ENCODE peak calls at places on chromosome 15, in four cellular contexts. I is adrenal gland, Q is tibial artery, K is sigmoid colon. T is an unnamed sample. For H3K27me3, the result is how much of the 10 kb centered on the place peaks cover.

GRCh38 chr15:27865323-27865922 is 233.7 kb downstream of the OCA2 start:
- DNase-seq in I (no peak), Q (no peak), K (no peak), T (no peak)

GRCh38 chr15:77753238-77753873 is 120.6 kb upstream of the LINGO1 start:
- DNase-seq in I (peak), Q (no peak), K (no peak), T (no peak)

GRCh38 chr15:91258436-91258779 is 158.4 kb downstream of the SV2B start:
- DNase-seq in I (peak), Q (no peak), K (no peak), T (no peak)

GRCh38 chr15:70867911-70868467 is 14.0 kb upstream of the LARP6 start:
- DNase-seq in I (no peak), Q (peak), K (peak), T (peak)

GRCh38 chr15:70101459-70102113 is 3.9 kb upstream of the TLE3 start:
- DNase-seq in I (peak), Q (no peak), K (peak), T (peak)

GRCh38 chr15:78243491-78243941 is 9.2 kb upstream of the ACSBG1 start:
- DNase-seq in I (peak), Q (no peak), K (peak), T (peak)

GRCh38 chr15:71801935-71802655 is 8.3 kb upstream of the NR2E3 start:
- DNase-seq in I (no peak), Q (no peak), K (no peak), T (no peak)

GRCh38 chr15:52653451-52653964 is 25.7 kb downstream of the ATOSA start:
- DNase-seq in I (no peak), Q (no peak), K (no peak), T (no peak)

GRCh38 chr15:92205255-92205739 is 188.4 kb upstream of the ST8SIA2 start:
- DNase-seq in I (peak), Q (no peak), K (no peak), T (no peak)

GRCh38 chr15:73495171-73495570 is 52.2 kb downstream of the REC114 start:
- DNase-seq in I (no peak), Q (no peak), K (no peak), T (no peak)

GRCh38 chr15:60130398-60130797 is 126.3 kb downstream of the FOXB1 start:
- DNase-seq in I (no peak), Q (no peak), K (no peak), T (no peak)

GRCh38 chr15:33243869-33244268 is 49.4 kb upstream of the FMN1 start:
- DNase-seq in I (no peak), Q (no peak), K (no peak), T (no peak)

DNA sequence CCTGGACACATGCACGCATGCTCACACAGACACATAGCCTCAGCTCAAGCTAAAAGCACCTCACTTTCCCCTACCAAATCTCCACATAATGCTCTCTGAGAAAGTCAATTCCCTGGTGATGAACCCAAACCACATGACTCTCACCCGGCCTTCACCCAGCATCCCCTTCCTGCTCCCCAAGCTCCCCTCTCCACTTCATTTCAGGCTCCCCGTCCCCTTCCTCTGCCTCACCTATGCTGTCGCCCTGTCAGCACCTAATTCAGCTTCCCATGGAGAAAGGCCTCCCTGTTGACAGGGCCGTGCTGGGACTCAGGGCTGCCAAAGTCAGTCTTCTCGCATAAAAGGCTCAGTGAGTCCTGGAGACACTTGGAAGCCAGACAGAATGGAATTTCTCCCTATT is 30.0 kb downstream of the ACAN start:
- DNase-seq in I (no peak), Q (no peak), K (no peak), T (no peak)
- H3K27ac ChIP-seq in I (no peak), Q (peak), K (no peak), T (no peak)

GRCh38 chr15:96358795-96359190 is 28.3 kb downstream of the NR2F2 start:
- DNase-seq in I (no peak), Q (no peak), K (no peak), T (peak)

GRCh38 chr15:96358006-96358794 is 27.7 kb downstream of the NR2F2 start:
- DNase-seq in I (no peak), Q (no peak), K (no peak), T (no peak)

GRCh38 chr15:96355561-96356129 is 25.1 kb downstream of the NR2F2 start:
- DNase-seq in I (no peak), Q (no peak), K (no peak), T (no peak)

GRCh38 chr15:96354731-96355560 is 24.4 kb downstream of the NR2F2 start:
- DNase-seq in I (no peak), Q (no peak), K (no peak), T (no peak)

DNA sequence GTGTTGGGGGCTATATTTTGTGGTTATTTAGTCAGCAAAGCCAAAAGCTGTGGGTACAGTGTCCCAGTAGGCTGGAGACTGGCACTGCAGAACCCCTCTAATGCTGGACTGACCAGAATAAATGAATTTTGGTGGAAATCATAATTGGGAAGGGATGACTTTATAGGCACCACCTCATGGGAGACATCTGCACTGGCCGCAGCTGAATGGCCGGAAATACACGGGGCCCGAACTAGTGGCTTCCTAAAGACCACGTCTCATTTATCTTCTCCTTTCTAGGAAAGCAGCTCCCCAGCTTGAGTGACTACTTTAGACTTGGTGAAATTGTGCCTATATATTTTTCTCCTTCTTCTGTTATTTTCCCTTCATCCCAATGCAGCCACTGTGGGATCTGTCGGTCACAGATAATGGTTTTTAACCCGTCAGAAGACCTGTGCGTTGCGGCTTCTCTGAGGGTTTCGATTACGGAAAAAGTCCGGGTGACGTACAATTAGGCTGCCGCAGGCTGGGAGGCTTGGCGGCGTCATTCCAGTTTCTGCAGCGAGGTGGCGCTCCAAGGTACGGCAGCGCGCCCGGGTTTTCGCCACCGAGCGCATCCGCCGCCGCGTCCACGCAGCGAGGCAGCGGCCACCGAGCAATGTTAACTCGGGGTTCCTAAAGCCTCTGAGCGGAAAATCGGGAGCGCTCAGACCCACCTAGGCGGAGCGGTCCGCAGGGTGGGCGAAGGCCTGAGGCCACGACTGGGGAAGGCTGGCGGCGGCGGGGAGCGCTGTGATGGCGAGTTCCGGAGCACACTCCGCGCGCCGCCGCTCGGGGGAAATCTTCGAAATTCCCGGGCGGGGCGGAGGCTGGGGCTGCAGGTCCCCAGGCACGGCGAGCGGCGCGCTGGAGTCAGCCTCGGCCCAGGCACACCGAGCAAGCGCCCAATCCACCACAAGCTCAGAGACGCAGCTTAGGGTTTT is 26.3 kb downstream of the NR2F2 start:
- DNase-seq in I (peak), Q (peak), K (peak), T (peak)
- H3K27me3 ChIP-seq in I (under half), Q (under half), K (under half), T (under half)

GRCh38 chr15:80967991-80968510 is 21.6 kb downstream of the MESD start:
- DNase-seq in I (no peak), Q (no peak), K (no peak), T (no peak)

GRCh38 chr15:80970018-80970657 is 19.5 kb downstream of the MESD start:
- DNase-seq in I (peak), Q (no peak), K (no peak), T (peak)

GRCh38 chr15:80969316-80969715 is 20.3 kb downstream of the MESD start:
- DNase-seq in I (no peak), Q (no peak), K (no peak), T (no peak)

GRCh38 chr15:80966431-80967197 is 23.0 kb downstream of the MESD start:
- DNase-seq in I (no peak), Q (no peak), K (no peak), T (no peak)

GRCh38 chr15:80967451-80967850 is 22.2 kb downstream of the MESD start:
- DNase-seq in I (no peak), Q (no peak), K (no peak), T (no peak)
- H3K4me3 ChIP-seq in I (no peak), Q (no peak), K (no peak), T (no peak)

GRCh38 chr15:65834603-65835282 is 34.5 kb upstream of the RAB11A start:
- DNase-seq in I (no peak), Q (no peak), K (no peak), T (no peak)

GRCh38 chr15:65835452-65835851 is 33.8 kb upstream of the RAB11A start:
- DNase-seq in I (no peak), Q (no peak), K (no peak), T (no peak)

GRCh38 chr15:65832549-65833364 is 36.5 kb upstream of the RAB11A start:
- DNase-seq in I (peak), Q (peak), K (peak), T (peak)

GRCh38 chr15:65836665-65837064 is 32.6 kb upstream of the RAB11A start:
- DNase-seq in I (no peak), Q (no peak), K (no peak), T (no peak)

DNA sequence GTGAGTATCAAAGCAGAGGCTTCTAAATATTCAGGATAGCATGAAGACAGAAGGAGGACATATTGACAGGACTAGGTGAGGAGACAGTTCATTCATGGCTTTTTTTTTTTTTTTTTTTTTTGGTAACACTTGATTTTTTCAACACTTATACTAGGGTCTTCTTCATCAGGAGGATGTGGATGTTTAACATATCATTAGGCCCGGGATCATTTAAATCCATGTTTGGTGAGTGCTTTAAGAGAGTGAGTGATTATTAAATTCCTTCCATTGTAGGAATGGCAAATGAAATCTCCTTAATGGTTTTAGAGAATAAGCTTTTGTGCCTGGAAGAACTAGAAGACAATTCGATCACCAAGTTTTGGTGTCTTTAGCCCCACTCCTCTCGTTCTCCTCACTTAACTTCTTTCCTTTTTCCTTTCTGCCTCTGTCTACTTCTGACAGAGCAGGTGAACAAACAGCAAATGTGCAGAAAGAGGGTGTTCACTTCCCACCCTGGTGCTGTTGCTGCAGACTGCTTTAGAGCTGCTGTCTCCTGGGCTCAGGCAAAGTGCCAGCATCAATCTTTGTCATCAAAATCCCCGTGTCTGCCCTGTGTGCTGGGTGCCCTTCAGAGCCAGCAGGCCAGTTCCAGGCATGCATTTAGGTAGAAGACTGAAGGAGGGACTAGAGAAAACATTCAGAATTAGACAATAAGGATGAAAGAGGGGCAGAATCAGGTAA is 35.6 kb upstream of the RAB11A start:
- DNase-seq in I (peak), Q (peak), K (no peak), T (no peak)
- H3K27ac ChIP-seq in I (peak), Q (peak), K (peak), T (peak)

T was measured in right cardiac atrium.